ENCODE peak calls at places on chromosomes 1 and 21, in five cellular contexts. F, Y, M, U and N are unnamed samples.

GRCh38 chr1:85559890-85560289 is 20.7 kb upstream of the CCN1 start:
- DNase-seq in F (no peak), Y (no peak), M (no peak), U (no peak), N (no peak)

GRCh38 chr21:45071396-45072165 is 2.8 kb upstream of the ADARB1 start:
- DNase-seq in F (no peak), Y (no peak), M (no peak), U (no peak), N (no peak)

GRCh38 chr1:161978011-161978790 is 45.5 kb downstream of the OLFML2B start:
- DNase-seq in F (no peak), Y (no peak), M (no peak), U (no peak), N (no peak)

GRCh38 chr1:47395433-47395832 is 20.7 kb upstream of the FOXE3 start:
- DNase-seq in F (no peak), Y (no peak), M (no peak), U (no peak), N (no peak)

GRCh38 chr1:172835834-172836233 is 176.9 kb downstream of the FASLG start:
- DNase-seq in F (no peak), Y (no peak), M (no peak), U (no peak), N (no peak)

GRCh38 chr1:46445773-46446256 is 43.8 kb upstream of the DMBX1 start:
- DNase-seq in F (no peak), Y (no peak), M (no peak), U (no peak), N (no peak)

GRCh38 chr1:212584092-212584886 is 24.3 kb upstream of the ATF3 start:
- DNase-seq in F (no peak), Y (no peak), M (no peak), U (no peak), N (no peak)

GRCh38 chr1:42150626-42151025 is 2.6 kb upstream of the GUCA2B start:
- DNase-seq in F (no peak), Y (no peak), M (no peak), U (no peak), N (no peak)

GRCh38 chr1:51288578-51288977 is 41.8 kb downstream of the TTC39A start:
- DNase-seq in F (no peak), Y (no peak), M (no peak), U (no peak), N (no peak)